ENCODE peak calls at places on chromosome 3, in four cellular contexts. N is GM18507, K is epithelial cell of proximal tubule, J is iris pigment epithelial cell. E is an unnamed sample.

GRCh38 chr3:29972594-29972993 is 633.8 kb upstream of the TGFBR2 start:
- DNase-seq in N (no peak), K (no peak), J (peak), E (no peak)

GRCh38 chr3:27670619-27671018 is 51.5 kb downstream of the EOMES start:
- DNase-seq in N (no peak), K (no peak), J (no peak), E (no peak)

GRCh38 chr3:21846976-21847375 is 96.0 kb upstream of the ZNF385D start:
- DNase-seq in N (no peak), K (no peak), J (peak), E (no peak)

GRCh38 chr3:188421836-188422540 is 268.0 kb downstream of the LPP start:
- DNase-seq in N (no peak), K (no peak), J (no peak), E (no peak)

GRCh38 chr3:27960133-27960532 is 238.0 kb upstream of the EOMES start:
- DNase-seq in N (no peak), K (peak), J (peak), E (no peak)

GRCh38 chr3:185988080-185988815 is 50.4 kb upstream of the TRA2B start:
- DNase-seq in N (no peak), K (no peak), J (no peak), E (no peak)

GRCh38 chr3:165011557-165011956 is 66.7 kb downstream of the SI start:
- DNase-seq in N (no peak), K (no peak), J (no peak), E (no peak)

GRCh38 chr3:153625506-153625905 is 463.5 kb downstream of the RAP2B start:
- DNase-seq in N (no peak), K (no peak), J (no peak), E (no peak)

GRCh38 chr3:101077361-101078011 is 84.3 kb upstream of the ABI3BP start:
- DNase-seq in N (no peak), K (peak), J (peak), E (no peak)

GRCh38 chr3:32077260-32078084 is 28.9 kb upstream of the GPD1L start:
- DNase-seq in N (no peak), K (no peak), J (no peak), E (no peak)

GRCh38 chr3:109569121-109569520 is 231.8 kb upstream of the DPPA4 start:
- DNase-seq in N (no peak), K (no peak), J (no peak), E (no peak)

GRCh38 chr3:63685340-63685739 is 32.9 kb downstream of the SNTN start:
- DNase-seq in N (no peak), K (no peak), J (no peak), E (peak)

GRCh38 chr3:188106454-188106853 is 47.5 kb upstream of the LPP start:
- DNase-seq in N (no peak), K (no peak), J (no peak), E (no peak)